ENCODE peak calls at places on chromosomes 4 and X, in five cellular contexts. G, Y, U, B and V are unnamed samples.

GRCh38 chrX:35166023-35166422 is 223.4 kb downstream of the FAM47B start:
- DNase-seq in B (no peak), Y (peak; percentile 30), G (no peak), U (no peak), V (no peak)

GRCh38 chrX:14673764-14674163 is 144.4 kb downstream of the GLRA2 start:
- DNase-seq in B (no peak), Y (no peak), U (peak; percentile 78), G (peak; percentile 89), V (no peak)

GRCh38 chrX:136694491-136695087 is 46.6 kb downstream of the CD40LG start:
- DNase-seq in G (peak; percentile 57), B (no peak), U (peak; percentile 8), Y (peak; percentile 49), V (no peak)

GRCh38 chrX:50448565-50448964 is 22.1 kb downstream of the DGKK start:
- DNase-seq in G (peak; percentile 47), U (peak; percentile 69), B (no peak), Y (no peak), V (no peak)

GRCh38 chr4:38670939-38671593 is 7.1 kb downstream of the KLF3 start:
- DNase-seq in Y (no peak), G (peak; percentile 65), U (no peak), B (no peak), V (peak; percentile 42)

GRCh38 chr4:188778880-188779279 is 639.6 kb downstream of the TRIML1 start:
- DNase-seq in U (no peak), G (no peak), B (no peak), Y (no peak), V (no peak)

GRCh38 chrX:138925330-138925729 is 213.8 kb upstream of the FGF13 start:
- DNase-seq in Y (no peak), G (peak; percentile 69), U (no peak), B (no peak), V (no peak)

GRCh38 chr4:118968006-118968405 is 79.4 kb downstream of the SYNPO2 start:
- DNase-seq in B (peak; percentile 89), G (peak; percentile 83), Y (peak; percentile 18), U (no peak), V (peak; percentile 65)

GRCh38 chr4:184387351-184387750 is 87.0 kb downstream of the IRF2 start:
- DNase-seq in G (no peak), B (no peak), U (no peak), Y (no peak), V (no peak)

GRCh38 chrX:9688833-9689232 is 76.8 kb downstream of the GPR143 start:
- DNase-seq in G (no peak), B (peak; percentile 32), U (no peak), Y (no peak), V (no peak)

GRCh38 chrX:20354505-20354904 is 87.8 kb upstream of the RPS6KA3 start:
- DNase-seq in G (no peak), U (no peak), Y (no peak), B (no peak), V (no peak)

GRCh38 chrX:154353172-154353843 is 21.1 kb downstream of the FLNA start:
- DNase-seq in U (no peak), G (no peak), Y (no peak), B (peak; percentile 63), V (no peak)

GRCh38 chr4:145865274-145865941 is 73.2 kb downstream of the ZNF827 start:
- DNase-seq in G (no peak), Y (no peak), B (no peak), U (no peak), V (no peak)

GRCh38 chrX:153633048-153633447 is 14.0 kb upstream of the DUSP9 start:
- DNase-seq in G (no peak), U (no peak), Y (no peak), B (peak; percentile 36), V (no peak)

GRCh38 chr4:86822136-86822535 is 27.0 kb downstream of the SLC10A6 start:
- DNase-seq in U (no peak), G (no peak), B (no peak), Y (no peak), V (no peak)

GRCh38 chr4:118417325-118417724 is 64.5 kb upstream of the PRSS12 start:
- DNase-seq in G (no peak), Y (no peak), U (no peak), B (no peak), V (no peak)

GRCh38 chrX:40172980-40173661 is 75.4 kb upstream of the BCOR start:
- DNase-seq in Y (no peak), B (no peak), U (no peak), G (no peak), V (no peak)

GRCh38 chr4:97252615-97253154 is 890.6 kb downstream of the STPG2 start:
- DNase-seq in B (no peak), U (no peak), G (no peak), Y (no peak), V (no peak)

GRCh38 chr4:130026185-130026584 is 930.2 kb downstream of the C4orf33 start:
- DNase-seq in G (no peak), Y (peak; percentile 90), U (no peak), B (no peak), V (no peak)

GRCh38 chrX:107117993-107118321 is 665 bp downstream of the RBM41 start:
- DNase-seq in B (no peak), G (no peak), U (no peak), Y (no peak), V (no peak)

GRCh38 chr4:77036206-77036605 is 39.6 kb downstream of the CCNI start:
- DNase-seq in G (no peak), B (no peak), U (no peak), Y (no peak), V (no peak)

GRCh38 chrX:44235534-44235933 is 107.9 kb downstream of the EFHC2 start:
- DNase-seq in G (no peak), B (no peak), Y (no peak), U (no peak), V (no peak)

GRCh38 chrX:146396409-146396808 is 413.2 kb upstream of the CXorf51B start:
- DNase-seq in Y (peak; percentile 15), G (no peak), B (no peak), U (no peak), V (no peak)

DNA sequence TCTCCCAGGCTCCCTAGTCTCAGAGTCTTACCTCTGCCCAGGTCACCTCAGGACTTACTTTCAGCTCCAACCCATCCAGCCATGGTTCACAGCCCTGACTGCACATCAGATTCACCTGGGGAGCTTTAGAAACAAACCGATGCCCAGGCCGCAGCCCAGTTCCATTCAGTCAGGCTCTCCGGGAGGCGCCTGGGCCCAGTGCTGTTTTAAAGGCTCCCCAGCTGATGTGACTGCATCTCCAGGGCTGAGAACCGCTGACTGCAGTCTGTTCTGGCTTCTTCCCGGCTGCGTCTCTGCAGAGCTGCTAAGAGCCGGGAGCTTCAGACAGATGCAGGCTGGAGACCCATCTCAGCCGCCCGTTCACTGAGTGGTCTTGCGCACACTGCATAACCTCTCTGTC is 44.4 kb upstream of the LGI2 start:
- DNase-seq in U (no peak), G (no peak), Y (peak; percentile 48), B (no peak), V (no peak)
- H3K27ac ChIP-seq in U (no peak overlapping the region), G (no peak overlapping the region), Y (no peak overlapping the region), B (no peak overlapping the region), V (no peak overlapping the region)

GRCh38 chrX:120309873-120310730 is 1.2 kb downstream of the TMEM255A start:
- DNase-seq in B (no peak), Y (peak; percentile 67), U (no peak), G (peak; percentile 71), V (no peak)
- H3K4me3 ChIP-seq in B (peak overlapping the region; percentile 46), Y (peak overlapping the region; percentile 47), U (no peak overlapping the region), G (peak overlapping the region; percentile 60), V (no peak overlapping the region)

DNA sequence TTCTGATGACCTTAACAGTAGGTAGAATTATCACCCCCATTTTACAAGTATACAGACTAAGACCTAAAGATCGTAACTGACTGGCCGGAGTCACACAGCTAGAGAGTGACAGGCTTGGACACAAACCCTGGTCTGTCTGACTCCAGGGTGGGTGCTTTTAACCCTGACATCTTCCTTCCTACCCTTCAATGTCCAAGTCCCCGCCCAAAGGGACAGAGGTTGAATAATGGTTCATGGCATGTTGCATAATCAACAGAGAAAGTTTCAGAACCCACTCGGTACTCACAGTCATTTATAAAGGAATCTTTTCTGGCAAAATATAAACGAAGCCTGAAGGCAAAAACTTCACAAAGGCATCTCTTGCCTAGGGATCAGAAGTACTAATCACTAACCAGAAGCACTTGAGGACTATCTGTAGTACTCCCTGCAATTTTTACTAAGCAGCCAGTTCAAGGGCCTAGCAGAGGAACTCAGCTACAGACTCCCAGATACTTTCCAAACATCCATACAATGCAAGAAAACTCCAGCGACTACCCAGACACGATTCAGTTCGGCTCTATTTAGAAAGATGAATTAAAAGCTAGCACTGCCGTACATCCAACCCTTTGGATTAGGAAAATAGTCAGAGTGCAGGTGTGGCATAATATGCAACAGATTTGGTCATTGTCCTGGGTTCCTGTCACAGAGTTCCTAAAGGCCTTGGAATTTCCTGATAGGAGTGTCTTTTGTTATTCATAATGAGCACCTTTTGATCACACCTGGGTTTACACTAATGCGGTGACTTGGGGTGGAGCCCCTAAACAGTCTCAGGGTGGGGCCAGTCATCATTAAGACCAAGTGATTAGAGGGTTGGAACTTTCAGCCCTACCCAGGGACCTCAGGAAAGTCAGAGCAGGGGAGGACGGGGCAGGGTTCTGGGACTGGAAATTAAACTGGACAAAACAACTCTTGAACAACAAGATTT is 44.0 kb downstream of the RELL1 start:
- DNase-seq in B (no peak), Y (no peak), G (no peak), U (no peak), V (no peak)
- H3K36me3 ChIP-seq in B (peaks cover 39% of the 10 kb centered on the region), Y (no peaks in the 10 kb centered on the region), G (no peaks in the 10 kb centered on the region), U (peaks cover 5% of the 10 kb centered on the region), V (peaks cover 14% of the 10 kb centered on the region)

GRCh38 chr4:173522160-173522873 is 7.7 kb downstream of the HAND2 start:
- DNase-seq in G (no peak), Y (peak; percentile 89), B (peak; percentile 97), U (no peak), V (no peak)

GRCh38 chr4:173521474-173522159 is 8.4 kb downstream of the HAND2 start:
- DNase-seq in B (peak; percentile 89), U (no peak), Y (peak; percentile 55), G (no peak), V (no peak)

GRCh38 chr4:173524218-173525117 is 5.6 kb downstream of the HAND2 start:
- DNase-seq in B (peak; percentile 80), U (no peak), Y (no peak), G (no peak), V (no peak)

GRCh38 chr4:173520921-173521473 is 9.0 kb downstream of the HAND2 start:
- DNase-seq in B (peak; percentile 79), G (no peak), Y (peak; percentile 23), U (no peak), V (no peak)

GRCh38 chr4:173522874-173523395 is 7.1 kb downstream of the HAND2 start:
- DNase-seq in G (no peak), B (no peak), U (no peak), Y (no peak), V (no peak)
- H3K27ac ChIP-seq in G (no peak overlapping the region), B (peak overlapping the region; percentile 98), U (no peak overlapping the region), Y (no peak overlapping the region), V (no peak overlapping the region)

GRCh38 chrX:71178908-71179307 is 34.3 kb downstream of the NLGN3 start:
- DNase-seq in B (peak; percentile 78), G (no peak), Y (peak; percentile 68), U (peak; percentile 39), V (peak; percentile 53)

GRCh38 chrX:71174795-71175194 is 30.2 kb downstream of the NLGN3 start:
- DNase-seq in B (no peak), G (no peak), U (no peak), Y (no peak), V (no peak)

GRCh38 chrX:71173440-71173839 is 28.8 kb downstream of the NLGN3 start:
- DNase-seq in G (no peak), U (no peak), Y (no peak), B (no peak), V (no peak)

GRCh38 chrX:71175531-71175930 is 30.9 kb downstream of the NLGN3 start:
- DNase-seq in Y (no peak), G (no peak), B (no peak), U (no peak), V (no peak)

GRCh38 chrX:71177327-71177726 is 32.7 kb downstream of the NLGN3 start:
- DNase-seq in B (no peak), G (no peak), U (no peak), Y (no peak), V (no peak)
- H3K4me3 ChIP-seq in B (no peak overlapping the region), G (no peak overlapping the region), U (no peak overlapping the region), Y (no peak overlapping the region), V (no peak overlapping the region)